ENCODE peak calls at places on chromosomes 13 and 19, in eight cellular contexts. P is IMR-90, R is left ventricle myocardium inferior, K is endothelial cell of umbilical vein, J is endodermal cell, F is psoas muscle, O is aorta, D is fibroblast of the aortic adventitia. X is an unnamed sample.

GRCh38 chr19:6108721-6109633 is 1.3 kb downstream of the RFX2 start:
- DNase-seq in D (peak; percentile 87), J (peak; percentile 70), O (peak; percentile 86), F (peak; percentile 65), R (peak; percentile 63), P (peak; percentile 66), K (peak; percentile 72), X (peak; percentile 75)

GRCh38 chr19:42693760-42694350 is 46.4 kb downstream of the PSG3 start:
- DNase-seq in F (no peak), O (no peak), R (no peak), J (peak; percentile 63), D (peak; percentile 53), K (no peak), P (peak; percentile 46), X (peak; percentile 51)

GRCh38 chr19:57560049-57560491 is 407 bp upstream of the ZNF550 start:
- DNase-seq in J (no peak), R (peak; percentile 51), F (peak; percentile 46), D (peak; percentile 27), O (peak; percentile 46), K (no peak), P (peak; percentile 76), X (peak; percentile 72)

GRCh38 chr19:7560271-7560670 is 24.8 kb downstream of the PNPLA6 start:
- DNase-seq in K (no peak), D (no peak), J (no peak), P (no peak), O (no peak), R (no peak), F (no peak), X (no peak)

GRCh38 chr13:65985632-65986031 is 1244.5 kb downstream of the PCDH9 start:
- DNase-seq in F (no peak), R (no peak), D (no peak), O (no peak), K (no peak), P (no peak), J (peak; percentile 85), X (no peak)

GRCh38 chr13:35836476-35836875 is 294.7 kb downstream of the DCLK1 start:
- DNase-seq in D (no peak), J (no peak), O (no peak), F (no peak), K (no peak), R (no peak), P (no peak), X (no peak)

GRCh38 chr13:106568225-106569003 is 477 bp upstream of the ARGLU1 start:
- DNase-seq in K (no peak), F (no peak), R (no peak), J (no peak), O (no peak), P (no peak), D (peak; percentile 88), X (no peak)

GRCh38 chr19:725461-726089 is 16.8 kb downstream of the PALM start:
- DNase-seq in D (no peak), O (no peak), K (no peak), F (no peak), P (no peak), J (no peak), R (no peak), X (no peak)

GRCh38 chr13:30585748-30586262 is 31.9 kb upstream of the USPL1 start:
- DNase-seq in R (no peak), J (no peak), K (no peak), D (peak; percentile 88), O (no peak), F (no peak), P (peak; percentile 93), X (peak; percentile 72)

GRCh38 chr13:22040810-22041364 is 370.0 kb downstream of the FGF9 start:
- DNase-seq in R (no peak), O (no peak), J (peak; percentile 93), K (no peak), D (no peak), P (no peak), F (no peak), X (no peak)

GRCh38 chr19:9906475-9907087 is 29.7 kb downstream of the OLFM2 start:
- DNase-seq in D (no peak), K (no peak), O (no peak), F (no peak), P (no peak), R (no peak), J (no peak), X (no peak)

GRCh38 chr13:79874396-79875360 is 393.7 kb downstream of the NDFIP2 start:
- DNase-seq in O (no peak), P (peak; percentile 48), R (no peak), K (no peak), J (no peak), D (no peak), F (no peak), X (no peak)

GRCh38 chr19:34838753-34839431 is 65.9 kb upstream of the ZNF599 start:
- DNase-seq in D (peak; percentile 1), K (peak; percentile 21), F (peak; percentile 18), J (peak; percentile 92), P (no peak), O (no peak), R (no peak), X (peak; percentile 26)

GRCh38 chr19:15316498-15316897 is 15.8 kb downstream of the BRD4 start:
- DNase-seq in P (peak; percentile 80), K (no peak), R (no peak), J (no peak), D (no peak), O (no peak), F (no peak), X (no peak)

GRCh38 chr19:37909661-37910199 is 2.7 kb downstream of the SIPA1L3 start:
- DNase-seq in R (no peak), K (no peak), D (no peak), J (no peak), O (no peak), F (no peak), P (no peak), X (no peak)

GRCh38 chr19:6056801-6057650 is 53.3 kb downstream of the RFX2 start:
- DNase-seq in R (peak; percentile 76), O (peak; percentile 90), J (peak; percentile 48), D (peak; percentile 97), F (peak; percentile 82), K (peak; percentile 98), P (peak; percentile 91), X (peak; percentile 97)

GRCh38 chr13:29920018-29920643 is 69.7 kb upstream of the UBL3 start:
- DNase-seq in R (no peak), K (no peak), P (no peak), O (no peak), J (no peak), F (no peak), D (no peak), X (no peak)

GRCh38 chr13:86830046-86830445 is 841.1 kb upstream of the SLITRK5 start:
- DNase-seq in K (no peak), R (no peak), P (no peak), F (no peak), O (no peak), J (no peak), D (no peak), X (no peak)

GRCh38 chr13:96835591-96835990 is 158.7 kb downstream of the OXGR1 start:
- DNase-seq in J (no peak), O (no peak), P (no peak), R (no peak), F (no peak), K (no peak), D (no peak), X (no peak)

GRCh38 chr19:31271569-31271911 is 77.7 kb downstream of the TSHZ3 start:
- DNase-seq in D (no peak), F (no peak), O (no peak), P (no peak), K (no peak), J (no peak), R (no peak), X (no peak)

GRCh38 chr19:31276831-31277230 is 72.4 kb downstream of the TSHZ3 start:
- DNase-seq in P (no peak), R (no peak), J (no peak), O (no peak), K (no peak), F (no peak), D (no peak), X (no peak)

GRCh38 chr19:31272707-31273106 is 76.5 kb downstream of the TSHZ3 start:
- DNase-seq in F (no peak), R (no peak), P (no peak), J (no peak), K (no peak), O (no peak), D (no peak), X (no peak)

GRCh38 chr19:31274964-31275319 is 74.3 kb downstream of the TSHZ3 start:
- DNase-seq in R (no peak), F (no peak), P (no peak), J (no peak), D (no peak), K (no peak), O (no peak), X (no peak)

GRCh38 chr19:31274266-31274963 is 74.8 kb downstream of the TSHZ3 start:
- DNase-seq in J (no peak), P (no peak), D (no peak), F (no peak), K (no peak), R (no peak), O (no peak), X (no peak)
- H3K4me3 ChIP-seq in J (no peak overlapping the region), P (no peak overlapping the region), D (no peak overlapping the region), F (no peak overlapping the region), K (no peak overlapping the region), R (no peak overlapping the region), O (no peak overlapping the region), X (no peak overlapping the region)

GRCh38 chr13:74024314-74024713 is 109.9 kb downstream of the KLF12 start:
- DNase-seq in K (no peak), J (no peak), O (no peak), D (no peak), R (no peak), F (no peak), P (no peak), X (no peak)

GRCh38 chr13:74024856-74025255 is 109.3 kb downstream of the KLF12 start:
- DNase-seq in K (no peak), J (no peak), R (no peak), O (no peak), F (no peak), P (no peak), D (no peak), X (no peak)

GRCh38 chr13:74025369-74025768 is 108.8 kb downstream of the KLF12 start:
- DNase-seq in K (no peak), D (no peak), O (no peak), J (no peak), P (no peak), F (no peak), R (no peak), X (no peak)

GRCh38 chr13:74026753-74027152 is 107.5 kb downstream of the KLF12 start:
- DNase-seq in D (no peak), O (no peak), J (peak; percentile 91), R (no peak), K (peak; percentile 61), F (no peak), P (peak; percentile 37), X (peak; percentile 20)

GRCh38 chr13:74027161-74027779 is 106.9 kb downstream of the KLF12 start:
- DNase-seq in J (no peak), O (no peak), K (no peak), F (no peak), R (no peak), D (no peak), P (no peak), X (no peak)
- H3K4me3 ChIP-seq in J (peak overlapping the region; percentile 9), O (no peak overlapping the region), K (no peak overlapping the region), F (no peak overlapping the region), R (no peak overlapping the region), D (no peak overlapping the region), P (no peak overlapping the region), X (no peak overlapping the region)

GRCh38 chr19:16403151-16403977 is 68.4 kb downstream of the EPS15L1 start:
- DNase-seq in F (no peak), P (no peak), K (no peak), R (peak; percentile 39), J (no peak), O (no peak), D (peak; percentile 10), X (no peak)
- H3K4me3 ChIP-seq in F (no peak overlapping the region), P (no peak overlapping the region), K (no peak overlapping the region), R (no peak overlapping the region), J (no peak overlapping the region), O (no peak overlapping the region), D (no peak overlapping the region), X (no peak overlapping the region)

GRCh38 chr13:42991892-42992584 is at the start of gene EPSTI1:
- DNase-seq in D (peak; percentile 64), R (peak; percentile 61), J (peak; percentile 90), P (peak; percentile 74), K (peak; percentile 77), O (peak; percentile 81), F (peak; percentile 54), X (peak; percentile 71)
- H3K4me3 ChIP-seq in D (peak within 1 kb of the TSS; percentile 64), R (peak within 1 kb of the TSS; percentile 76), J (peak within 1 kb of the TSS; percentile 92), P (peak within 1 kb of the TSS; percentile 43), K (peak within 1 kb of the TSS; percentile 70), O (peak within 1 kb of the TSS; percentile 79), F (peak within 1 kb of the TSS; percentile 87), X (peak within 1 kb of the TSS; percentile 60)

X was measured in fibroblast of pulmonary artery.